ENCODE peak calls at places on chromosome 10, in four cellular contexts. One of them, this sample, is unnamed.

GRCh38 chr10:132735341-132735775 is 50.6 kb downstream of the NKX6-2 start:
- DNase-seq in H1: no peak
- DNase-seq in H9: no peak
- DNase-seq in neuronal stem cell: no peak
- DNase-seq in this sample: no peak

GRCh38 chr10:19658131-19658530 is 158.1 kb upstream of the PLXDC2 start:
- DNase-seq in H1: no peak
- DNase-seq in H9: no peak
- DNase-seq in neuronal stem cell: no peak
- DNase-seq in this sample: peak

GRCh38 chr10:2985729-2986232 is 81.6 kb upstream of the PFKP start:
- DNase-seq in H1: peak
- DNase-seq in H9: peak
- DNase-seq in neuronal stem cell: no peak
- DNase-seq in this sample: peak

GRCh38 chr10:14698487-14699170 is 76.1 kb downstream of the FAM107B start:
- DNase-seq in H1: no peak
- DNase-seq in H9: no peak
- DNase-seq in neuronal stem cell: no peak
- DNase-seq in this sample: peak

GRCh38 chr10:7572435-7572834 is 94.3 kb downstream of the ITIH5 start:
- DNase-seq in H1: no peak
- DNase-seq in H9: no peak
- DNase-seq in neuronal stem cell: no peak
- DNase-seq in this sample: peak

GRCh38 chr10:30645340-30645827 is 15.8 kb upstream of the LYZL2 start:
- DNase-seq in H1: no peak
- DNase-seq in H9: peak
- DNase-seq in neuronal stem cell: peak
- DNase-seq in this sample: peak

GRCh38 chr10:58448121-58448935 is 63.1 kb downstream of the TFAM start:
- DNase-seq in H1: no peak
- DNase-seq in H9: no peak
- DNase-seq in neuronal stem cell: no peak
- DNase-seq in this sample: no peak

GRCh38 chr10:124591123-124591495 is 129.5 kb downstream of the LHPP start:
- DNase-seq in H1: no peak
- DNase-seq in H9: no peak
- DNase-seq in neuronal stem cell: no peak
- DNase-seq in this sample: no peak

GRCh38 chr10:12984165-12984747 is 17.3 kb downstream of the CCDC3 start:
- DNase-seq in H1: no peak
- DNase-seq in H9: no peak
- DNase-seq in neuronal stem cell: no peak
- DNase-seq in this sample: peak

GRCh38 chr10:99873846-99874245 is 91.4 kb downstream of the ABCC2 start:
- DNase-seq in H1: no peak
- DNase-seq in H9: no peak
- DNase-seq in neuronal stem cell: no peak
- DNase-seq in this sample: no peak
- H2AFZ ChIP-seq in H1: no peak
- H2AFZ ChIP-seq in H9: no peak
- H2AFZ ChIP-seq in neuronal stem cell: no peak
- H2AFZ ChIP-seq in this sample: no peak

GRCh38 chr10:71623098-71623985 is 96.2 kb downstream of the C10orf105 start:
- DNase-seq in H1: no peak
- DNase-seq in H9: peak
- DNase-seq in neuronal stem cell: no peak
- DNase-seq in this sample: peak

GRCh38 chr10:71621263-71621751 is 98.3 kb downstream of the C10orf105 start:
- DNase-seq in H1: no peak
- DNase-seq in H9: peak
- DNase-seq in neuronal stem cell: no peak
- DNase-seq in this sample: peak

GRCh38 chr10:71622656-71623055 is 96.9 kb downstream of the C10orf105 start:
- DNase-seq in H1: no peak
- DNase-seq in H9: no peak
- DNase-seq in neuronal stem cell: no peak
- DNase-seq in this sample: no peak

GRCh38 chr10:71620642-71621041 is 98.9 kb downstream of the C10orf105 start:
- DNase-seq in H1: no peak
- DNase-seq in H9: no peak
- DNase-seq in neuronal stem cell: no peak
- DNase-seq in this sample: no peak

DNA sequence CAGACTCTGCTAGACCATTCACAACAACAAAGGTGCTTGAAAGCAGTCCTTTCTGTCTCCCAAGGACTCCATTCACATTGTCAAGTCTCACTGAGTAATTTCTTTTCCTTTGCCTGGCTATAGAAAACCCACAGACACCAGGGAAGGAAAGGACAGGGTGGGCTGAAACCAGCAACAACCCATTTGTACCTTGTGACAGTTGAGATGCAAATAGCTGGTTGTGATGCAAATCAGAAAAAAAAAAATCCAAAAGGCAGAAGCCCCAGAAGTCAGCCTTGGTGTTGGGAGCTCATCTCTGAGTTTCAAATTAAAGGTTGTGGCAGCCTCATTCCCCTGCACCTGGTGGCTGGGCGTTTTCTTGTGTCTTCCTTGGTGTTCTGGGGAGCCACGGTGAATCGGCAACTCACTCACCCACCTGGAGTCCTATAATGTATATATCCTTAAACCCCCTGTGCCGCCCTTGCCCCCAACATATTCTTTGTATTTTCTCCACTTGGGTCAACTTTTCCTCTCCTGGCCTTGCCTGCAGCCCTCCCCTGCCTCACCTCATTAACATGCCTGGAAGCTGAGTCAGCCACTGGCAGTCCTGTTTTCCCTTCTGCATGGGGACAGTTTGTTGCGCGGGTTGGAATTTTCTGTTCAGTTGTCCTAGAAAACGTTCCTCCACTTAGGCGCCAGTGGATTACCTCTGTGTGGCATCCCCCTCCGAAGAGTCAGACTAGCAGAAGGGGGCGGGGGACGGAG is 97.6 kb downstream of the C10orf105 start:
- DNase-seq in H1: no peak
- DNase-seq in H9: peak
- DNase-seq in neuronal stem cell: no peak
- DNase-seq in this sample: peak
- H2BK12ac ChIP-seq in H1: peak
- H2BK12ac ChIP-seq in H9: no peak
- H2BK12ac ChIP-seq in neuronal stem cell: no peak
- H2BK12ac ChIP-seq in this sample: no peak

GRCh38 chr10:88049204-88049603 is 185.8 kb downstream of the PTEN start:
- DNase-seq in H1: no peak
- DNase-seq in H9: no peak
- DNase-seq in neuronal stem cell: no peak
- DNase-seq in this sample: no peak
- H2BK15ac ChIP-seq in H1: no peak
- H2BK15ac ChIP-seq in H9: no peak
- H2BK15ac ChIP-seq in neuronal stem cell: no peak
- H2BK15ac ChIP-seq in this sample: no peak

GRCh38 chr10:119253433-119254174 is 46.2 kb downstream of the GRK5 start:
- DNase-seq in H1: no peak
- DNase-seq in H9: no peak
- DNase-seq in neuronal stem cell: no peak
- DNase-seq in this sample: peak
- H2AFZ ChIP-seq in H1: no peak
- H2AFZ ChIP-seq in H9: no peak
- H2AFZ ChIP-seq in neuronal stem cell: peak
- H2AFZ ChIP-seq in this sample: no peak

GRCh38 chr10:4073912-4074311 is 288.9 kb upstream of the KLF6 start:
- DNase-seq in H1: no peak
- DNase-seq in H9: no peak
- DNase-seq in neuronal stem cell: no peak
- DNase-seq in this sample: peak

GRCh38 chr10:4070921-4071320 is 285.9 kb upstream of the KLF6 start:
- DNase-seq in H1: no peak
- DNase-seq in H9: no peak
- DNase-seq in neuronal stem cell: no peak
- DNase-seq in this sample: no peak

GRCh38 chr10:4075443-4075842 is 290.4 kb upstream of the KLF6 start:
- DNase-seq in H1: no peak
- DNase-seq in H9: no peak
- DNase-seq in neuronal stem cell: no peak
- DNase-seq in this sample: no peak

GRCh38 chr10:4077804-4078203 is 292.8 kb upstream of the KLF6 start:
- DNase-seq in H1: no peak
- DNase-seq in H9: no peak
- DNase-seq in neuronal stem cell: no peak
- DNase-seq in this sample: no peak

GRCh38 chr10:4074559-4075407 is 289.8 kb upstream of the KLF6 start:
- DNase-seq in H1: no peak
- DNase-seq in H9: no peak
- DNase-seq in neuronal stem cell: no peak
- DNase-seq in this sample: peak
- H2BK12ac ChIP-seq in H1: no peak
- H2BK12ac ChIP-seq in H9: no peak
- H2BK12ac ChIP-seq in neuronal stem cell: no peak
- H2BK12ac ChIP-seq in this sample: peak

DNA sequence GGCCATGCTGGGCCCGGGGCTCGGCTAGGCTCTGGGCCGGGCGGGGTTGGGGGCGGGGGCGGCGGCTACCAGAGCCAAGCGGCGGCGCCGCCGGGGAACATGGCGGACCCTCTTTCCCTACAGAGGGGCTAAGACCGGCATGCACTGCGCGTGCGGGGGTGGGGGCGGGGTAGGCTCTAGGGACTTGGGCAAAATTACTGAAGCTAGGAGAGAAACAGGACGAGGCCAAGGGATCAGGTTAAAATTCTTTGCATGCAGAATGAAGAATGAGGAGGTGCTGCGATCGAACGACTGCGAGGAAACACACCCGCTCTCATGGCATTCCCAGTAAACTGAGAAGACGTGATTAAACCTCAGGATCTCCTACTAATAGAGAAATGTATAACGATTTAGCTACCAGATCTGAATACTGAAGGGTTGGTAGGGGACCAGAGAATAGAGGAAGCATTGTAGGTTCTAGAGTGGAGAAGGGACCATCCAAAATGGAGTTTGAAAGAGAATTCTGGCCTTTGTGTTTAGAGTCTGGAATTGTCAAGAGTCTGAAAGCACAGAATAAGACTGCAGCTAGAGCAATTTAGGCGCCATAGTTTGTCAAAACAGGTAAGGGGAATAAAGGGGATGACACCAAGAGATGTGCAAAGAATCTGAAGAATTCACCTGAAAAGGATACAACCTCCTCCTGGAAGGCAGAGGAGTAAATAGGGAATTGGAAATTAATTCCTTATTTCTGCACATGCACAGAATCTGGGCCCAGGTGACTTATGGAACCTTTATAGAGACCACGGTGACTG is at the start of gene PPP3CB:
- DNase-seq in H1: peak
- DNase-seq in H9: peak
- DNase-seq in neuronal stem cell: peak
- DNase-seq in this sample: peak
- H2BK15ac ChIP-seq in H1: peak
- H2BK15ac ChIP-seq in H9: no peak
- H2BK15ac ChIP-seq in neuronal stem cell: peak
- H2BK15ac ChIP-seq in this sample: peak

This sample was measured in mesenchymal stem cell.